ENCODE peak calls at places on chromosome 1, in five cellular contexts. H, V, Z, Q and B are unnamed samples.

GRCh38 chr1:10803971-10804820 is 7.8 kb upstream of the CASZ1 start:
- DNase-seq in Z (no peak), Q (no peak), H (no peak), V (no peak), B (no peak)

GRCh38 chr1:110390096-110390495 is 730 bp downstream of the SLC16A4 start:
- DNase-seq in V (no peak), Z (peak), H (peak), Q (peak), B (peak)

GRCh38 chr1:25257176-25257575 is 9.9 kb upstream of the RSRP1 start:
- DNase-seq in V (no peak), Z (no peak), Q (no peak), H (no peak), B (no peak)

GRCh38 chr1:73205294-73205973 is 923.1 kb upstream of the NEGR1 start:
- DNase-seq in H (no peak), Z (no peak), V (no peak), Q (no peak), B (no peak)

GRCh38 chr1:160401487-160401805 is 1.1 kb downstream of the VANGL2 start:
- DNase-seq in V (no peak), Z (no peak), H (no peak), Q (no peak), B (no peak)

GRCh38 chr1:46948629-46949282 is 7.5 kb upstream of the CYP4A11 start:
- DNase-seq in Q (peak), V (no peak), H (no peak), Z (no peak), B (peak)

GRCh38 chr1:20706841-20707240 is 11.0 kb downstream of the KIF17 start:
- DNase-seq in Q (no peak), V (no peak), Z (no peak), H (no peak), B (no peak)

GRCh38 chr1:212699104-212699838 is 369 bp downstream of the BATF3 start:
- DNase-seq in Z (peak), H (peak), Q (peak), V (no peak), B (peak)

GRCh38 chr1:79283451-79283850 is 276.9 kb upstream of the ADGRL4 start:
- DNase-seq in Z (no peak), H (no peak), V (no peak), Q (no peak), B (no peak)

GRCh38 chr1:108557311-108557710 is 2.6 kb upstream of the EEIG2 start:
- DNase-seq in V (no peak), Z (no peak), H (no peak), Q (no peak), B (no peak)

GRCh38 chr1:244778356-244778755 is 57.1 kb upstream of the COX20 start:
- DNase-seq in Q (peak), H (peak), Z (peak), V (no peak), B (peak)